ENCODE peak calls at places on chromosomes 11 and 22, in eight cellular contexts. One of them, this sample, is unnamed.

GRCh38 chr11:67311556-67312082 is 8.3 kb downstream of the SSH3 start:
- DNase-seq in adrenal gland: no peak
- DNase-seq in activated CD8-positive, alpha-beta memory T cell treated with anti-CD3 and anti-CD28 coated beads for 1 hour: no peak
- DNase-seq in HCEC 1CT: no peak
- DNase-seq in NCI-H345: no peak
- DNase-seq in upper lobe of right lung: peak; percentile 61
- DNase-seq in stimulated activated CD8-positive, alpha-beta memory T cell treated with anti-CD3 and anti-CD28 coated beads, Interleukin-4, amount 100 ng/mL, for 1 hour: no peak
- DNase-seq in endothelial cell: no peak
- DNase-seq in this sample: no peak

GRCh38 chr22:24588370-24588755 is 4.5 kb downstream of the LRRC75B start:
- DNase-seq in activated CD8-positive, alpha-beta memory T cell treated with anti-CD3 and anti-CD28 coated beads for 1 hour: no peak
- DNase-seq in endothelial cell: no peak
- DNase-seq in upper lobe of right lung: no peak
- DNase-seq in stimulated activated CD8-positive, alpha-beta memory T cell treated with anti-CD3 and anti-CD28 coated beads, Interleukin-4, amount 100 ng/mL, for 1 hour: no peak
- DNase-seq in adrenal gland: no peak
- DNase-seq in NCI-H345: no peak
- DNase-seq in HCEC 1CT: no peak
- DNase-seq in this sample: no peak

GRCh38 chr22:19453718-19454117 is 6.2 kb upstream of the C22orf39 start:
- DNase-seq in HCEC 1CT: no peak
- DNase-seq in stimulated activated CD8-positive, alpha-beta memory T cell treated with anti-CD3 and anti-CD28 coated beads, Interleukin-4, amount 100 ng/mL, for 1 hour: no peak
- DNase-seq in NCI-H345: no peak
- DNase-seq in upper lobe of right lung: no peak
- DNase-seq in adrenal gland: no peak
- DNase-seq in endothelial cell: no peak
- DNase-seq in activated CD8-positive, alpha-beta memory T cell treated with anti-CD3 and anti-CD28 coated beads for 1 hour: no peak
- DNase-seq in this sample: peak; percentile 35

GRCh38 chr11:83156996-83157754 is at the start of gene PCF11:
- DNase-seq in endothelial cell: no peak
- DNase-seq in NCI-H345: no peak
- DNase-seq in activated CD8-positive, alpha-beta memory T cell treated with anti-CD3 and anti-CD28 coated beads for 1 hour: no peak
- DNase-seq in stimulated activated CD8-positive, alpha-beta memory T cell treated with anti-CD3 and anti-CD28 coated beads, Interleukin-4, amount 100 ng/mL, for 1 hour: no peak
- DNase-seq in HCEC 1CT: no peak
- DNase-seq in upper lobe of right lung: peak; percentile 98
- DNase-seq in adrenal gland: no peak
- DNase-seq in this sample: no peak

GRCh38 chr11:130550984-130551383 is 102.5 kb downstream of the ADAMTS15 start:
- DNase-seq in HCEC 1CT: no peak
- DNase-seq in adrenal gland: no peak
- DNase-seq in endothelial cell: no peak
- DNase-seq in activated CD8-positive, alpha-beta memory T cell treated with anti-CD3 and anti-CD28 coated beads for 1 hour: no peak
- DNase-seq in upper lobe of right lung: no peak
- DNase-seq in stimulated activated CD8-positive, alpha-beta memory T cell treated with anti-CD3 and anti-CD28 coated beads, Interleukin-4, amount 100 ng/mL, for 1 hour: no peak
- DNase-seq in NCI-H345: no peak
- DNase-seq in this sample: no peak

GRCh38 chr11:62804310-62805043 is 763 bp downstream of the NXF1 start:
- DNase-seq in stimulated activated CD8-positive, alpha-beta memory T cell treated with anti-CD3 and anti-CD28 coated beads, Interleukin-4, amount 100 ng/mL, for 1 hour: no peak
- DNase-seq in NCI-H345: no peak
- DNase-seq in endothelial cell: no peak
- DNase-seq in activated CD8-positive, alpha-beta memory T cell treated with anti-CD3 and anti-CD28 coated beads for 1 hour: no peak
- DNase-seq in adrenal gland: peak; percentile 50
- DNase-seq in upper lobe of right lung: no peak
- DNase-seq in HCEC 1CT: peak; percentile 37
- DNase-seq in this sample: no peak

GRCh38 chr11:69009441-69010211 is 3.4 kb downstream of the MRGPRF start:
- DNase-seq in activated CD8-positive, alpha-beta memory T cell treated with anti-CD3 and anti-CD28 coated beads for 1 hour: no peak
- DNase-seq in adrenal gland: no peak
- DNase-seq in NCI-H345: no peak
- DNase-seq in upper lobe of right lung: peak; percentile 57
- DNase-seq in stimulated activated CD8-positive, alpha-beta memory T cell treated with anti-CD3 and anti-CD28 coated beads, Interleukin-4, amount 100 ng/mL, for 1 hour: no peak
- DNase-seq in endothelial cell: no peak
- DNase-seq in HCEC 1CT: no peak
- DNase-seq in this sample: no peak

GRCh38 chr11:116702772-116703360 is 69.9 kb downstream of the BUD13 start:
- DNase-seq in adrenal gland: no peak
- DNase-seq in upper lobe of right lung: no peak
- DNase-seq in activated CD8-positive, alpha-beta memory T cell treated with anti-CD3 and anti-CD28 coated beads for 1 hour: no peak
- DNase-seq in stimulated activated CD8-positive, alpha-beta memory T cell treated with anti-CD3 and anti-CD28 coated beads, Interleukin-4, amount 100 ng/mL, for 1 hour: no peak
- DNase-seq in HCEC 1CT: no peak
- DNase-seq in NCI-H345: peak; percentile 23
- DNase-seq in endothelial cell: no peak
- DNase-seq in this sample: no peak

GRCh38 chr11:131228378-131228777 is 142.0 kb upstream of the NTM start:
- DNase-seq in NCI-H345: no peak
- DNase-seq in activated CD8-positive, alpha-beta memory T cell treated with anti-CD3 and anti-CD28 coated beads for 1 hour: no peak
- DNase-seq in stimulated activated CD8-positive, alpha-beta memory T cell treated with anti-CD3 and anti-CD28 coated beads, Interleukin-4, amount 100 ng/mL, for 1 hour: no peak
- DNase-seq in endothelial cell: no peak
- DNase-seq in HCEC 1CT: no peak
- DNase-seq in adrenal gland: no peak
- DNase-seq in upper lobe of right lung: no peak
- DNase-seq in this sample: no peak

This sample was measured in ascending aorta.